ENCODE peak calls at places on chromosomes 16 and 17, in four cellular contexts. I is CD8-positive, alpha-beta T cell; N is H9; U is uterus. K is an unnamed sample.
A peak's percentile ranks its signal among the peaks of the same experiment; 100 is the strongest.

GRCh38 chr17:78785663-78786057 is 3.6 kb upstream of the CYTH1 start:
- DNase-seq in N (no peak), U (no peak), I (no peak), K (no peak)

GRCh38 chr17:68777243-68777855 is 176.2 kb upstream of the FAM20A start:
- DNase-seq in U (peak; percentile 72), I (no peak), N (peak; percentile 69), K (peak; percentile 34)

GRCh38 chr16:52068447-52069074 is 478.4 kb downstream of the TOX3 start:
- DNase-seq in U (no peak), N (peak; percentile 53), I (no peak), K (no peak)

GRCh38 chr17:69401251-69401650 is 13.2 kb upstream of the MAP2K6 start:
- DNase-seq in N (no peak), U (no peak), I (no peak), K (no peak)

GRCh38 chr17:35548978-35549377 is 11.5 kb upstream of the SLFN12L start:
- DNase-seq in U (no peak), I (no peak), N (no peak), K (no peak)

GRCh38 chr17:79213305-79213704 is 138.7 kb downstream of the ENGASE start:
- DNase-seq in U (no peak), N (peak; percentile 77), I (no peak), K (no peak)

GRCh38 chr17:56431736-56432135 is 161.8 kb upstream of the NOG start:
- DNase-seq in U (no peak), I (no peak), N (no peak), K (no peak)

GRCh38 chr16:1834096-1834495 is 7.1 kb downstream of the FAHD1 start:
- DNase-seq in U (no peak), I (no peak), N (no peak), K (no peak)

GRCh38 chr17:82232322-82232785 is 3.5 kb downstream of the SLC16A3 start:
- DNase-seq in I (no peak), N (no peak), U (peak; percentile 27), K (no peak)

GRCh38 chr16:2091722-2092620 is 43.7 kb downstream of the PKD1 start:
- DNase-seq in I (no peak), N (peak; percentile 50), U (no peak), K (no peak)

GRCh38 chr17:51154176-51154575 is 817 bp downstream of the NME1 start:
- DNase-seq in U (no peak), I (no peak), N (no peak), K (no peak)

GRCh38 chr16:86609115-86609514 is 30.8 kb downstream of the FOXL1 start:
- DNase-seq in U (no peak), I (no peak), N (no peak), K (no peak)

GRCh38 chr16:79372504-79373184 is 227.9 kb downstream of the MAF start:
- DNase-seq in N (no peak), U (peak; percentile 73), I (peak; percentile 11), K (no peak)

GRCh38 chr16:77450790-77451487 is 16.1 kb upstream of the ADAMTS18 start:
- DNase-seq in U (no peak), I (no peak), N (no peak), K (no peak)

GRCh38 chr17:75059369-75060345 is 12.6 kb downstream of the KCTD2 start:
- DNase-seq in I (no peak), N (no peak), U (peak; percentile 47), K (no peak)

GRCh38 chr17:60526726-60527125 is 684 bp upstream of the APPBP2 start:
- DNase-seq in U (no peak), I (no peak), N (no peak), K (no peak)

GRCh38 chr17:3985800-3986199 is 21.6 kb upstream of the ATP2A3 start:
- DNase-seq in U (no peak), I (no peak), N (no peak), K (no peak)

GRCh38 chr17:59105852-59106462 is 723 bp downstream of the TRIM37 start:
- DNase-seq in I (peak; percentile 61), N (no peak), U (peak; percentile 57), K (no peak)

GRCh38 chr17:77097772-77098171 is 43.0 kb upstream of the SEC14L1 start:
- DNase-seq in U (no peak), N (no peak), I (no peak), K (no peak)

GRCh38 chr17:41324180-41325075 is 8.9 kb upstream of the KRTAP17-1 start:
- DNase-seq in N (peak; percentile 83), U (no peak), I (no peak), K (no peak)

GRCh38 chr16:998615-999014 is 17.0 kb downstream of the SOX8 start:
- DNase-seq in U (no peak), N (no peak), I (no peak), K (no peak)

GRCh38 chr16:50276128-50276444 is 9.7 kb downstream of the ADCY7 start:
- DNase-seq in I (no peak), N (no peak), U (no peak), K (no peak)

GRCh38 chr16:57609541-57610401 is 18.7 kb upstream of the ADGRG1 start:
- DNase-seq in I (peak; percentile 25), N (peak; percentile 30), U (no peak), K (peak; percentile 85)
- TF ChIP-seq CTCF in I (peak; percentile 39), N (no peak), U (no peak), K (peak; percentile 47)

DNA sequence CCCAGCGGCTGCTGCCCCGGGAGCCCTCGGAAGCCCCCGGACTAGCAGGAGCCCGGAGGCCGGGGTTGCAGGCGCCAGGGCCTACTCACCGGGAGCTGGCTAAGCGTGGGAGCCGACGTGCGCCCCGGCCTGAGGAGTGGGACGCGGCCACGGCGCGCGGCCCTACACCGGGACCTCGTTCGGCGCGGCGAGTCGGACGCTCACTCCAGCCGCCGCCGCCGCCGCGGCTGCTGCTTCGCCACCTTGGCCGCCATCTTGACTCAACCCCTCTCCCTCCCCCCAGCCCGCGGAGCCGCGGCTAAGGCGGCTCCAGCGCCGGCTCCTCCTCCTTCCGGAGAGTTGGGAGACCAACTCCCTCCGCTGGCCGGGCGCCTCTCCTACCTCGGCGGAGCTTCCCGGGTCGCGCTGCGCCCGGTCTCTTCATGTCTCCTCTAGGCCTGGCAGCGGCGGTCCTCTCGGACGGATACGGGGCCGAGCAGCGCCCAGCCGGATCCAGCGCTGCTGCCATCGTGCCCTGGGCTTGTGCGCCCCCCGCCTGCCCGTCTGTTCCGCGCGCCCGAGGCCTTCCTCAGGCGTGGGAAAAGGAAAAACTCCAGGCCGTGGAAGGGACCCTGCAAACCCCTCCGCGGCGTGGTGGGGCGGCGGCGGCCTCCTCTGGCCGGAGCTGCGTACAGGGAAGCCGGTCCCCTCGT is at the start of gene NCOR1:
- DNase-seq in N (peak; percentile 96), U (peak; percentile 89), I (peak; percentile 81), K (peak; percentile 91)
- TF ChIP-seq CTCF in N (peak; percentile 36), U (peak; percentile 47), I (no peak), K (peak; percentile 27)

GRCh38 chr17:65121368-65121767 is 15.8 kb upstream of the RGS9 start:
- DNase-seq in U (no peak), I (no peak), N (no peak), K (no peak)

GRCh38 chr17:65122836-65123756 is 14.1 kb upstream of the RGS9 start:
- DNase-seq in I (peak; percentile 70), U (peak; percentile 87), N (peak; percentile 96), K (peak; percentile 87)

GRCh38 chr17:65121916-65122821 is 15.0 kb upstream of the RGS9 start:
- DNase-seq in U (no peak), N (no peak), I (no peak), K (no peak)

GRCh38 chr17:65115721-65116312 is 21.4 kb upstream of the RGS9 start:
- DNase-seq in I (no peak), N (no peak), U (no peak), K (no peak)

GRCh38 chr17:65117384-65118035 is 19.7 kb upstream of the RGS9 start:
- DNase-seq in U (no peak), N (no peak), I (no peak), K (no peak)
- TF ChIP-seq CTCF in U (no peak), N (no peak), I (no peak), K (no peak)

DNA sequence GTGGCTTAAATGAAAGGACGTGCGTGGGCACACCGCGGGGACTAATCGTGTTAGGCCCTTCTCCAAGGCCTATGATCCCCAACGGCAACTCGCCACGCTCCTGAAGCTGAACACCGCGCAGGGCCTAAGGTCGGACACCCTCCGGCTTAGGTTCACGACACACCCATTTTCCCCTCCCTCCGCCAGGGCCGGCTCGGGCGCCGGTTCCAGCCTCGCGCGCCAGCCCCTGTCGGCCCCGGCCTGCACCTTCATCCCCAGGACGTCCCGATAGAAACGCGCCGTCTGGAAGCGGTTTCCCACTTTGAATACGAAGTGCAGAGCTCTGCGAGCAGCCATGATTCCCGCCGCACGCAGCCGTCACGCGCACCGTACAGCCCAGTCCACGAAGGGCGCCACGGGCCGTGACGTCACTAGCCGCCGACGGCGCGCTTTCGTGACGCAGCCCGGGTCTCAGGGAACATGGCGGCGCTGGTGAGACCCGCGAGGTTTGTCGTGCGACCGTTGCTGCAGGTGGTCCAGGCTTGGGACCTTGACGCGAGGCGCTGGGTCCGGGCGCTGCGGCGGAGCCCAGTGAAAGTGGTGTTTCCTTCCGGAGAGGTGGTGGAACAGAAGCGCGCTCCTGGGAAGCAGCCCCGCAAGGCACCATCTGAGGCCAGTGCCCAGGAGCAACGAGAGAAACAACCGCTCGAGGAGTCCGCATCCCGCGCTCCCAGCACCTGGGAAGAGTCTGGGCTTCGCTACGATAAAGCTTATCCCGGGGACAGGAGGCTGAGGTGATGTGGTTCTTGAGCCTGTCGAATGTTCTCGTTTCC is at the start of the genes GLOD4 and MRM3:
- DNase-seq in I (peak; percentile 93), N (peak; percentile 92), U (peak; percentile 90), K (peak; percentile 98)
- TF ChIP-seq CTCF in I (no peak), N (peak; percentile 56), U (peak; percentile 32), K (no peak)

GRCh38 chr16:12901204-12901596 is 198 bp upstream of the SHISA9 start:
- DNase-seq in U (no peak), N (peak; percentile 92), I (no peak), K (no peak)
- TF ChIP-seq CTCF in U (no peak), N (no peak), I (no peak), K (no peak)

DNA sequence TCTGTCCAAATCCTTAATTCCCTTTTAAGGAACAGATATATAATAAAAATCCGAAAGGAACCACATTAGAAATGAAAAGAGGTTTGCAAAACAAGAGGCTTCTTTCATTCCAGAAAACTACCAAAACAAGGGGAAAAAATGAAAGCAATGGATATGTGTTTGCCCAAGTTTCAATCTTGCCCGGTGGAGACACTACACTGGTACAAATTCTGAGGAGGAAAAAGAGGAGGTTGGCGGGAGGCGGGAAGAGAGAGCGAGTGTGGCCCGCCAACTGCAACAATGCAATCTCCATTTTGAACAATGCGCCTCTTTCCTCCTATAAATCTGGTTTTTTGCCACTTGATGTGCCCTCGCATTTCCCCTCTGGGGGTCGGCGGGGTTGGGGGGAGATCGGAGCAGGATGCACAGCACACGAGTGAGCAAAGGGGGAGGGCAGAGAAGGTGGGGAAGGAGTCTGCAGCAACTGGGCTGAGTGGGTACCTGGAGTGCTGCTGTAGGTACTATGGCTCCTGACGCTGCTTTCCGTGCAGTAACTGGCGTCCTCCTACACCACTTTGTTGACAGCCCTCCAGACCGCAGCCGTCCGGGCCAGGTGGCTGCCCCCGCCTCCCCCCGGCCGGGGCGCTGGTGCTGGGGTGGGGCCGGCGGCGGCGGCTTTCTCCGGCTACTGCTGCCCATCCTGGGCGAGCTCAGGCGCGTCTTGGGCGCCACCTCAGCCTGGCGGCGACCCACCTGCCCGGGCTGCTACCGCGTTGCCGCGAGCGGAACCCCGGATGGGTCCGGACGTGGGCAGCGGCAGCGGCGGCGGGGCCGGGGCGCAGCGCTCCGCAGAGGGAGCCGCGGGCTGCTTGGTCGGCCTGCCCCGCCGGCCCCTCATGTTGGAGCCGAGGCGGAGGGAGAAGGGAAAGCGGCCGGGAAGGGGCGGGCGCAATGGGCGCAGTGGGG is 93.8 kb upstream of the PLEKHM1 start:
- DNase-seq in U (peak; percentile 23), I (peak; percentile 72), N (peak; percentile 81), K (peak; percentile 80)
- TF ChIP-seq CTCF in U (no peak), I (no peak), N (no peak), K (no peak)